ENCODE peak calls at places on chromosomes 12 and 14, in five cellular contexts. Y is neuronal stem cell, F is trophoblast cell, X is IMR-90, J is mesenchymal stem cell. C is an unnamed sample.

GRCh38 chr12:118645219-118645618 is 268.9 kb downstream of the SUDS3 start:
- DNase-seq in J (no peak), X (no peak), Y (peak; percentile 69), F (peak; percentile 2), C (peak; percentile 67)

GRCh38 chr12:5102261-5102789 is 58.6 kb downstream of the KCNA5 start:
- DNase-seq in Y (no peak), J (peak; percentile 9), F (peak; percentile 29), X (peak; percentile 94), C (no peak)

GRCh38 chr12:72368719-72369505 is 96.7 kb downstream of the TRHDE start:
- DNase-seq in F (no peak), X (peak; percentile 20), Y (no peak), J (peak; percentile 7), C (no peak)

GRCh38 chr14:61608245-61609142 is 86.8 kb upstream of the HIF1A start:
- DNase-seq in X (peak; percentile 52), J (no peak), Y (peak; percentile 67), F (no peak), C (no peak)

GRCh38 chr12:1908758-1909157 is 9.7 kb downstream of the CACNA2D4 start:
- DNase-seq in F (no peak), J (no peak), Y (no peak), X (no peak), C (no peak)

GRCh38 chr12:30806989-30807694 is 52.4 kb upstream of the CAPRIN2 start:
- DNase-seq in X (peak; percentile 76), F (no peak), J (peak; percentile 79), Y (peak; percentile 60), C (peak; percentile 89)

GRCh38 chr12:89657090-89657489 is 51.5 kb downstream of the ATP2B1 start:
- DNase-seq in Y (no peak), F (no peak), J (no peak), X (no peak), C (no peak)

GRCh38 chr12:3520168-3520567 is 29.2 kb downstream of the PRMT8 start:
- DNase-seq in Y (no peak), F (no peak), J (no peak), X (no peak), C (no peak)

GRCh38 chr12:14007638-14008037 is 26.2 kb upstream of the GRIN2B start:
- DNase-seq in Y (no peak), J (no peak), X (no peak), F (no peak), C (no peak)

GRCh38 chr14:94115068-94115591 is 4.6 kb downstream of the IFI27 start:
- DNase-seq in Y (no peak), X (no peak), F (no peak), J (no peak), C (no peak)

GRCh38 chr12:30794020-30794419 is 39.3 kb upstream of the CAPRIN2 start:
- DNase-seq in J (no peak), Y (no peak), X (no peak), F (no peak), C (peak; percentile 39)

GRCh38 chr12:60724475-60724874 is 1128.6 kb downstream of the SLC16A7 start:
- DNase-seq in X (no peak), Y (no peak), F (no peak), J (no peak), C (no peak)

GRCh38 chr14:35576260-35576659 is 42.3 kb downstream of the INSM2 start:
- DNase-seq in F (no peak), J (no peak), X (peak; percentile 6), Y (no peak), C (no peak)

GRCh38 chr12:7155471-7156034 is 25.4 kb downstream of the CLSTN3 start:
- DNase-seq in J (no peak), Y (no peak), X (no peak), F (peak; percentile 23), C (peak; percentile 8)

GRCh38 chr14:81516941-81517797 is 16.5 kb downstream of the SEL1L start:
- DNase-seq in F (no peak), J (peak; percentile 79), Y (no peak), X (peak; percentile 76), C (peak; percentile 75)

GRCh38 chr12:46260913-46261476 is 7.8 kb downstream of the SLC38A1 start:
- DNase-seq in Y (no peak), X (no peak), F (peak; percentile 96), J (no peak), C (no peak)

DNA sequence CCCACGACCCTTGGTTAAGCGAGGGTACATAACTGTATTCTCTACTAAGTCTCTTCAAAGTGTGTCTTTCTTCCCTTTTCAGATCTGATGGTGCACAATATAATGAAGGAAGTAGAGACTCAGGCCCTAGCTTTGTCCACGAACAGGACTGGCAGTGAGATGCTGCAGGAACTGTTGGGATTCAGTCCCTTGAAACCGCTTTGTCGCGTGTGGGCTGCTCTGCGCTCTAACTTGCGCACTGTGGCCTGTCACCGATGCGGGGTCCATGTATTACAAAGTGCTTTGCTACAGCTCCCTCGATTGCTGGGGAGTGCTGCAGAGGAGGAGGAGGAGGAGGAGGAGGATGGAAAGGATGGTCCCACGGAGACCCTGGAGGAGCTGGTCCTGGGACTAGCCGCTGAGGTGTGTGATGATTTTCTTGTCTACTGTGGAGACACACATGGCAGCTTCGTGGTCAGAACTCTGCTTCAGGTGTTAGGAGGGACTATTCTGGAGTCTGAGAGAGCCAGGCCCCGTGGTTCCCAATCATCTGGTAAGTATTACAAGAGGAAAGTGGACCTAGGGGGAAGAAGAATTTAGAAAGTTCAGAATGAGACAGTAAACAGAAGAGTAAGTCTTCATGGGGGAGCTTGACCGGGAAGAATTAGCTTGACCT is 803 bp downstream of the NOP9 start:
- DNase-seq in F (no peak), X (no peak), Y (no peak), J (no peak), C (no peak)
- H3K27ac ChIP-seq in F (no peak overlapping the region), X (peak overlapping the region; percentile 36), Y (no peak overlapping the region), J (no peak overlapping the region), C (no peak overlapping the region)

DNA sequence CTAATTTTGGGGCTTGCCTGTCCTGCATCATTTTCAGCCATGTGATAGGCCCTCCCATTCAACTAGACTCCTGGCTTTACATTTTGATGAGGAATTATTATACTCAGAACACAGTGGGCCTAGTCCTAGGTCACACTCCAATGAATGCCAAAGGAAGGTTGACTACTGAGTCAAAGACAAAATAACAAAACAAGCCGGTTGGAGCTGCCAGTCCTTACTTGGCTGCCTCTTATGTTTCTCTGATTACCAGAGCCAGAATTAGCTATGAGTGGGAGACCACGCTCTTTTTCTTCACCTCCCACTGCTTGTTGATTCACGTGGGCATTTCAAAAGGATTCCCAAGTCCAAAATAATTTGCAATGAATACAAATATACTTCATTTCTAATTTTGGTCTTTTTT is 78.1 kb upstream of the USP44 start:
- DNase-seq in Y (no peak), X (no peak), F (no peak), J (no peak), C (no peak)
- H2AK5ac ChIP-seq in Y (no peak overlapping the region), X (peak overlapping the region; percentile 59), F (no peak overlapping the region), J (peak overlapping the region; percentile 6), C (no peak overlapping the region)

DNA sequence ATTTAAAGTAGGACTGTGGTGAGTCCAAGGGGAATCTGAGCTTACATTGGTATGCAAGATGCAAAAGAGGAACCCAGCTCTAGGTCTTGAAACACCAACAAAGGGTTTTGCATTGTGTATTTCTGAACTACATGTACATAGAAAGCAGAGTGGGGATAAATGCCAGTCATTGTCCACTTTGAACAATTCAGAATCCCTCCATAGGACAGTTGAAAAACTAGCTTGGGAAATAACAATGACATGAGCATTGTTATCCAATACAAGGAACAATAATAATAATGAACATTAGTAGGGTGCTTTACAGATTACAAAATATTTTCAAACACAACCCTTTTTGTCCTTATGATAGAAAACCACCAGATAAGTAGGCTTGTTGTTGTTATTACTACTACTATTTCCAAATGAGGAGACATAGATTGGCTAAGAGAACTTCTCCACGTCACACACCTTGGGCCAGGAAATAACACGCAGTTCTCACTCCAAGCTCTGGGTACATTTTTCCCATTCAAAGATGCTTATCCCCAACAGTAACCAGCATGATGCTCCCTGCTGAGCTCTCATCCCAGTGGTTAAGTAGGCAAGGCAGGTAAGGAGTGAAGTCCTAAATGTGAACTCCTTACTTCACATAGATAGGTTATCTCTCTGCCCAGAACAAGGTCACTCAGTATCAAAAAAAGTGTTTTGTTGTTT is 51.7 kb upstream of the RASSF8 start:
- DNase-seq in X (no peak), F (peak; percentile 62), Y (no peak), J (no peak), C (no peak)
- H3K27ac ChIP-seq in X (no peak overlapping the region), F (no peak overlapping the region), Y (no peak overlapping the region), J (no peak overlapping the region), C (no peak overlapping the region)

GRCh38 chr12:53223391-53224267 is 8.4 kb downstream of the RARG start:
- DNase-seq in F (no peak), X (peak; percentile 60), Y (no peak), J (peak; percentile 69), C (peak; percentile 75)
- H2AK5ac ChIP-seq in F (peak overlapping the region; percentile 31), X (peak overlapping the region; percentile 92), Y (peak overlapping the region; percentile 43), J (peak overlapping the region; percentile 60), C (peak overlapping the region; percentile 85)

C was measured in mesendoderm.